ENCODE peak calls at places on chromosomes 13 and 19, in eight cellular contexts. V is NAMALWA, Q is NCI-H2081, N is smooth muscle cell of the brain vasculature, I is GM12878, P is NCI-H1048, J is AML-193, W is COLO829. E is an unnamed sample.

GRCh38 chr19:15790096-15790495 is 2.6 kb downstream of the OR10H5 start:
- DNase-seq in V (no peak), Q (no peak), N (no peak), I (no peak), P (no peak), J (no peak), W (no peak), E (no peak)

GRCh38 chr19:21256722-21257121 is 72.5 kb downstream of the ZNF708 start:
- DNase-seq in V (peak), Q (peak), N (no peak), I (no peak), P (no peak), J (peak), W (no peak), E (peak)

GRCh38 chr19:40005670-40006272 is 8.9 kb downstream of the ZNF546 start:
- DNase-seq in V (no peak), Q (no peak), N (no peak), I (no peak), P (no peak), J (no peak), W (no peak), E (no peak)

GRCh38 chr19:34556500-34556899 is 74.9 kb downstream of the WTIP start:
- DNase-seq in V (peak), Q (no peak), N (no peak), I (no peak), P (peak), J (peak), W (peak), E (no peak)

GRCh38 chr13:21683034-21683733 is 12.3 kb downstream of the FGF9 start:
- DNase-seq in V (no peak), Q (no peak), N (no peak), I (no peak), P (no peak), J (no peak), W (no peak), E (no peak)

GRCh38 chr19:5580116-5580515 is 12.4 kb upstream of the TINCR start:
- DNase-seq in V (no peak), Q (peak), N (peak), I (no peak), P (no peak), J (no peak), W (no peak), E (no peak)

GRCh38 chr19:8609210-8610040 is 1.1 kb downstream of the ADAMTS10 start:
- DNase-seq in V (no peak), Q (no peak), N (no peak), I (no peak), P (no peak), J (no peak), W (no peak), E (no peak)

GRCh38 chr19:57850553-57851017 is 926 bp downstream of the ZNF587 start:
- DNase-seq in V (no peak), Q (no peak), N (no peak), I (no peak), P (peak), J (no peak), W (no peak), E (no peak)

GRCh38 chr19:14366529-14366928 is 14.7 kb upstream of the ADGRE5 start:
- DNase-seq in V (peak), Q (peak), N (peak), I (peak), P (peak), J (peak), W (no peak), E (peak)

GRCh38 chr19:34794289-34794960 is 21.4 kb upstream of the ZNF599 start:
- DNase-seq in V (no peak), Q (no peak), N (no peak), I (no peak), P (no peak), J (no peak), W (no peak), E (no peak)

GRCh38 chr13:114311387-114311786 is 2.9 kb upstream of the CHAMP1 start:
- DNase-seq in V (peak), Q (no peak), N (no peak), I (no peak), P (no peak), J (no peak), W (no peak), E (no peak)

GRCh38 chr19:49512970-49513745 is 697 bp downstream of the FCGRT start:
- DNase-seq in V (peak), Q (peak), N (no peak), I (no peak), P (no peak), J (no peak), W (no peak), E (peak)

GRCh38 chr13:94342436-94343242 is 136.8 kb downstream of the DCT start:
- DNase-seq in V (no peak), Q (no peak), N (no peak), I (no peak), P (no peak), J (no peak), W (no peak), E (no peak)

GRCh38 chr13:74114641-74115040 is 19.6 kb downstream of the KLF12 start:
- DNase-seq in V (no peak), Q (no peak), N (no peak), I (no peak), P (no peak), J (no peak), W (no peak), E (no peak)

GRCh38 chr13:40187836-40188591 is 478.4 kb downstream of the FOXO1 start:
- DNase-seq in V (no peak), Q (no peak), N (peak), I (no peak), P (no peak), J (no peak), W (no peak), E (no peak)

GRCh38 chr19:8306235-8307054 is 1.7 kb downstream of the CD320 start:
- DNase-seq in V (no peak), Q (no peak), N (no peak), I (no peak), P (no peak), J (no peak), W (no peak), E (no peak)

GRCh38 chr13:21420706-21421105 is 38.4 kb downstream of the ZDHHC20 start:
- DNase-seq in V (no peak), Q (no peak), N (no peak), I (no peak), P (no peak), J (no peak), W (peak), E (no peak)

GRCh38 chr13:110984392-110984791 is 69.5 kb upstream of the ANKRD10 start:
- DNase-seq in V (no peak), Q (no peak), N (no peak), I (no peak), P (no peak), J (no peak), W (no peak), E (no peak)

GRCh38 chr13:23427342-23428182 is 5.9 kb downstream of the SACS start:
- DNase-seq in V (no peak), Q (no peak), N (peak), I (no peak), P (no peak), J (no peak), W (no peak), E (no peak)

GRCh38 chr13:20441066-20441465 is 84.6 kb downstream of the CRYL1 start:
- DNase-seq in V (no peak), Q (no peak), N (no peak), I (no peak), P (no peak), J (no peak), W (no peak), E (no peak)

GRCh38 chr13:30841161-30841560 is 64.9 kb upstream of the MEDAG start:
- DNase-seq in V (no peak), Q (no peak), N (no peak), I (no peak), P (no peak), J (no peak), W (no peak), E (no peak)

GRCh38 chr19:46388311-46389095 is 24.9 kb downstream of the CCDC8 start:
- DNase-seq in V (no peak), Q (no peak), N (no peak), I (no peak), P (no peak), J (no peak), W (no peak), E (no peak)

GRCh38 chr13:86741762-86742285 is 929.3 kb upstream of the SLITRK5 start:
- DNase-seq in V (peak), Q (peak), N (no peak), I (no peak), P (no peak), J (no peak), W (no peak), E (peak)

GRCh38 chr13:112907916-112908315 is 61.1 kb upstream of the MCF2L start:
- DNase-seq in V (no peak), Q (no peak), N (no peak), I (no peak), P (no peak), J (no peak), W (no peak), E (no peak)